ENCODE peak calls at places on chromosomes 3 and 15, in eight cellular contexts. L is upper lobe of right lung, X is PC-9, C is HCT116, G is cardiac muscle cell, B is endothelial cell of umbilical vein, S is stomach, F is neural progenitor cell. Q is an unnamed sample.

GRCh38 chr15:89199734-89200133 is 21.6 kb downstream of the RLBP1 start:
- DNase-seq in C (no peak), S (no peak), X (no peak), F (peak), B (peak), L (no peak), G (no peak), Q (peak)

GRCh38 chr3:194488007-194488742 is 1.4 kb upstream of the ATP13A3 start:
- DNase-seq in S (no peak), X (peak), L (no peak), B (no peak), G (peak), C (no peak), F (no peak), Q (no peak)

GRCh38 chr3:170357920-170358854 is 672 bp downstream of the SKIL start:
- DNase-seq in G (peak), S (peak), B (peak), F (peak), L (peak), X (peak), C (no peak), Q (peak)

GRCh38 chr3:16399473-16399872 is 114.0 kb downstream of the RFTN1 start:
- DNase-seq in X (no peak), L (no peak), C (no peak), F (no peak), S (no peak), G (peak), B (no peak), Q (peak)

GRCh38 chr15:71588746-71589145 is 221.6 kb upstream of the NR2E3 start:
- DNase-seq in F (no peak), S (no peak), B (no peak), X (no peak), G (peak), L (no peak), C (no peak), Q (no peak)

GRCh38 chr3:14587733-14588360 is 47.7 kb upstream of the GRIP2 start:
- DNase-seq in G (peak), F (no peak), C (no peak), S (no peak), B (no peak), L (no peak), X (peak), Q (no peak)

GRCh38 chr3:173796865-173797264 is 399.3 kb downstream of the NLGN1 start:
- DNase-seq in B (no peak), L (no peak), S (no peak), G (no peak), C (no peak), F (peak), X (no peak), Q (no peak)

GRCh38 chr3:31724144-31724543 is 191.4 kb downstream of the STT3B start:
- DNase-seq in B (no peak), F (peak), S (no peak), L (no peak), X (no peak), C (no peak), G (no peak), Q (no peak)

GRCh38 chr3:14237431-14237830 is 58.8 kb downstream of the LSM3 start:
- DNase-seq in F (no peak), B (no peak), G (no peak), S (no peak), C (no peak), X (no peak), L (no peak), Q (no peak)

GRCh38 chr15:99967841-99968371 is 234.7 kb upstream of the LYSMD4 start:
- DNase-seq in F (no peak), G (peak), C (no peak), L (peak), B (no peak), X (no peak), S (peak), Q (no peak)

GRCh38 chr15:59438891-59439290 is 905 bp downstream of the FAM81A start:
- DNase-seq in C (no peak), L (no peak), G (no peak), B (no peak), X (no peak), F (peak), S (no peak), Q (no peak)

GRCh38 chr3:159994182-159994581 is 5.5 kb downstream of the IL12A start:
- DNase-seq in B (no peak), C (no peak), S (no peak), F (no peak), L (no peak), X (no peak), G (no peak), Q (no peak)

GRCh38 chr15:80989110-80989517 is 505 bp downstream of the MESD start:
- DNase-seq in F (peak), C (no peak), X (no peak), G (peak), S (no peak), B (no peak), L (no peak), Q (no peak)

GRCh38 chr3:45507820-45508317 is 86.7 kb upstream of the LIMD1 start:
- DNase-seq in L (no peak), S (no peak), F (peak), X (no peak), B (peak), C (no peak), G (peak), Q (peak)

GRCh38 chr3:129441782-129442181 is 1.8 kb downstream of the IFT122 start:
- DNase-seq in F (no peak), L (no peak), B (peak), G (peak), S (no peak), X (no peak), C (no peak), Q (peak)

GRCh38 chr3:36769926-36770325 is 5.6 kb upstream of the DCLK3 start:
- DNase-seq in X (no peak), F (peak), G (no peak), L (no peak), B (no peak), S (no peak), C (no peak), Q (no peak)

GRCh38 chr3:36763111-36763849 is 1.1 kb downstream of the DCLK3 start:
- DNase-seq in B (no peak), G (no peak), L (no peak), C (no peak), S (no peak), X (no peak), F (no peak), Q (no peak)

GRCh38 chr3:36763850-36764703 is at the start of gene DCLK3:
- DNase-seq in S (no peak), F (peak), B (no peak), G (peak), X (no peak), L (no peak), C (no peak), Q (peak)

GRCh38 chr3:36765104-36765503 is 751 bp upstream of the DCLK3 start:
- DNase-seq in C (no peak), F (no peak), S (no peak), G (no peak), B (no peak), L (no peak), X (no peak), Q (no peak)

DNA sequence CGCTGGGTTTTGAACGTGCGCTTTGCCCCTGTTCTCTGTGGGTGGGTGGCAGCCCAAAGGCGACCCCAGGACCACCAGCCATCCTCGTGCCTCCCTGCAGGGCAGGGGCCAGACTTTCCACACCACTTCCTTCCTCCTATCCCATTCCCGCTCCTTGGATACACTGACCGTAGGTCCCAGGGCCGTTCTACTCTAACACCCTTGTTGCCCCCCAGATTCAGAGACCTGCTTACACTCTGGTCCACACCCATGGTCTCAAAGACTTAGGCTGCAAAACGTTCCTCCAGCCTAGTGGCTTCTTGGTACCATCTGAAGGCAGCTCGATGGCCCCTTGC is 318 bp upstream of the DCLK3 start:
- DNase-seq in B (no peak), C (no peak), F (no peak), S (no peak), X (no peak), L (no peak), G (no peak), Q (no peak)
- H3K4me3 ChIP-seq in B (no peak), C (no peak), F (peak), S (peak), X (no peak), L (peak), G (peak), Q (peak)

DNA sequence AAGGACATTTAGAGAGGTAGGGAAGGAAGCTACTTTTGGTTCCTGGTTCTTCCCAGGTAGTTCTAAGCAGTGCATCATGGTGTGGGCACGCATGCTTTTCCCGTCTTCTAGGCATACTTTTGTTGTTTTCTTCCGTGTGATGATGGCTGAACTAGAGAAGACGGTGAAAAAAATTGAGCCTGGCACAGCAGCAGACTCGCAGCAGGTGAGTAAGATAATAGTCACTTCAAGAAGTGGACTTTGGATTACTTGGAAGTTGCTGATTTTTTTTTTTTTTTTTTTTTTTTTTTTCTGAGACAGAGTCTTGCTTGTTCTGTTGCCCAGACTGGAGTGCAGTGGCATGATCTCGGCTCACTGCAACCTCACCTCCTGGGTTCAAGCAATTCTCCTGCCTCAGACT is 17.9 kb downstream of the FANCD2OS start:
- DNase-seq in X (no peak), S (peak), B (no peak), G (no peak), F (no peak), L (no peak), C (no peak), Q (no peak)
- H3K27ac ChIP-seq in X (no peak), S (peak), B (no peak), G (no peak), F (no peak), L (no peak), C (no peak), Q (no peak)

GRCh38 chr3:116306720-116307119 is 138.6 kb downstream of the LSAMP start:
- DNase-seq in X (no peak), S (no peak), F (peak), L (no peak), G (no peak), C (no peak), B (no peak), Q (no peak)
- TF ChIP-seq CTCF in X (no peak), S (no peak), F (no peak), L (no peak), G (no peak), C (no peak), B (no peak), Q (no peak)

GRCh38 chr15:92669432-92669831 is 13.9 kb upstream of the FAM174B start:
- DNase-seq in X (no peak), S (no peak), G (peak), F (peak), C (no peak), L (no peak), B (no peak), Q (no peak)

GRCh38 chr15:92668620-92669019 is 13.0 kb upstream of the FAM174B start:
- DNase-seq in G (no peak), F (no peak), B (no peak), S (no peak), X (no peak), L (no peak), C (no peak), Q (no peak)

GRCh38 chr15:92666780-92667179 is 11.2 kb upstream of the FAM174B start:
- DNase-seq in S (peak), G (peak), L (no peak), F (no peak), X (no peak), C (no peak), B (no peak), Q (peak)

GRCh38 chr15:92668086-92668485 is 12.5 kb upstream of the FAM174B start:
- DNase-seq in C (no peak), L (no peak), X (no peak), F (no peak), B (no peak), S (no peak), G (no peak), Q (no peak)

DNA sequence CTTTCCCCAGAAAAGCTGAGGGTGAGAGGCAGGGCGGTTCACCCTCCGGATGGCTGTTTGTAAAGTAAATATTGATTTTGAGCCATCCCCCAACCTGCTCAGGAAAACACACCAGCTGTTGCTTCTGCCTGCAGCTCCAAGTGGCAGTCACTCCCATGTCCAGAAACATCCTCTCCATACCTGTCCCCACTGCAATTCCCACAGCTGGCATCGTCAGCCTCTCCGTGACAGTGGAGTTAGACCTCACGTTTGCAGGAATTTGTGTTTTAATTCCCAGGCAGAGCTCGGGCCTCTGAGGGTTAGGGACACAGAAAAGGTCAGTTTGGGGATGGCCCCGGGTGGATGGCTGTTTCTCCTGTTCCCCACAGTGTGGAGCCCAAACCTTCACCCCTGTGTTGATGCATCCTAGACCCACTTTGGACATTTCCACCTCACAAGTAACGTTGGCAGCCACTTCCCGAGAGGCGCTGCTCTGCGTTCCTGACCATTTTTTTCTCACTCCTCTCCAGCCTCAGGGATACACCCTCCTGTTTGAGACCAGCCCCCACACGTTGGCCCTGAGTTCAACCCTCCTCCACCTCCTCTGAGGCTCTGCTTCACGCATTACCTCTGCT is 11.8 kb upstream of the FAM174B start:
- DNase-seq in S (no peak), B (no peak), L (no peak), C (no peak), F (no peak), X (no peak), G (peak), Q (no peak)
- H3K4me3 ChIP-seq in S (no peak), B (no peak), L (no peak), C (no peak), F (no peak), X (no peak), G (no peak), Q (no peak)

GRCh38 chr15:66735909-66736305 is 33.9 kb downstream of the SMAD6 start:
- DNase-seq in F (no peak), B (no peak), S (no peak), C (no peak), X (no peak), L (peak), G (no peak), Q (no peak)
- H3K27ac ChIP-seq in F (no peak), B (no peak), S (no peak), C (no peak), X (no peak), L (no peak), G (peak), Q (no peak)

GRCh38 chr3:71395927-71396695 is 187.4 kb downstream of the FOXP1 start:
- DNase-seq in S (no peak), F (no peak), C (no peak), B (peak), L (no peak), G (peak), X (no peak), Q (no peak)
- TF ChIP-seq CTCF in S (no peak), F (no peak), C (no peak), B (no peak), L (no peak), G (no peak), X (no peak), Q (no peak)

GRCh38 chr3:120909602-120909878 is 1.5 kb downstream of the STXBP5L start:
- DNase-seq in G (no peak), C (no peak), B (no peak), F (peak), S (no peak), L (no peak), X (no peak), Q (no peak)
- H3K4me3 ChIP-seq in G (peak), C (no peak), B (no peak), F (peak), S (no peak), L (no peak), X (no peak), Q (no peak)

DNA sequence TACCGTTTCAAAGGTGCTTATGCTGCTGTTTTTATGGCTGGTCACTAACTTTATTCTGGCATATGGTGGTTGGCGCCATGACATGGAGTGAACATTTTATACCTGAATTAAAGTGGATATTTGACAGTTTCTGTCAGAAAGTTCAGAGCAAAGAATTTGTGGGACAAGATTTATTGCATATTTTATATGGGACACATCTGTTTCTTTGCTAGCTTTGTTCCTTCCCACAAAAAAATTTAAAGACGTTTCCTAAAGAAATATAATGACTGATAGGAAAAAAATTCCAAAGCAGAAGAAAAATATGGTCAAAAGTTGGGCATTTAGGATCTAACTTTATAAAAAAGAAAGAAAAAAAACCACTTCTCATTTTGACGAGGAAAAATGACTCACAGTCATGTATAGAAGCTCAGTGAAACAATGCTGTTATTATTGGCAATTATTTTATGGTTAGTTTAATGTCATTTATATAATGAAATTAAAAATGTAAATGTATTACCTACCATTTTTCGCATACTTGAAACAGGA is 101.7 kb downstream of the GREM1 start:
- DNase-seq in F (no peak), L (no peak), G (no peak), X (no peak), C (no peak), B (no peak), S (no peak), Q (no peak)
- H3K27ac ChIP-seq in F (no peak), L (no peak), G (no peak), X (no peak), C (no peak), B (no peak), S (no peak), Q (no peak)

GRCh38 chr3:53254810-53255359 is 937 bp downstream of the TKT start:
- DNase-seq in B (peak), S (peak), F (peak), C (no peak), X (peak), G (peak), L (peak), Q (peak)
- TF ChIP-seq CTCF in B (no peak), S (no peak), F (no peak), C (no peak), X (no peak), G (no peak), L (no peak), Q (no peak)